ENCODE peak calls at places on chromosomes 1 and 21, in ten cellular contexts. One of them, this sample, is unnamed.
A peak's percentile ranks its signal among the peaks of the same experiment; 100 is the strongest.

GRCh38 chr21:46153259-46154154 is 1.9 kb downstream of the FTCD start:
- DNase-seq in hepatocyte: peak; percentile 82
- DNase-seq in endothelial cell of umbilical vein: peak; percentile 47
- DNase-seq in GM23338: peak; percentile 88
- DNase-seq in fibroblast of lung: no peak
- DNase-seq in neuronal stem cell: peak; percentile 54
- DNase-seq in HCT116: no peak
- DNase-seq in mammary epithelial cell: no peak
- DNase-seq in trophoblast cell: no peak
- DNase-seq in GM23248: peak; percentile 67
- DNase-seq in this sample: peak; percentile 80

GRCh38 chr1:208044568-208045241 is 133.8 kb upstream of the CD34 start:
- DNase-seq in HCT116: no peak
- DNase-seq in endothelial cell of umbilical vein: no peak
- DNase-seq in hepatocyte: no peak
- DNase-seq in neuronal stem cell: no peak
- DNase-seq in trophoblast cell: no peak
- DNase-seq in fibroblast of lung: no peak
- DNase-seq in mammary epithelial cell: no peak
- DNase-seq in GM23248: no peak
- DNase-seq in GM23338: no peak
- DNase-seq in this sample: no peak

GRCh38 chr1:225949041-225949440 is 8.0 kb upstream of the LEFTY2 start:
- DNase-seq in neuronal stem cell: no peak
- DNase-seq in mammary epithelial cell: no peak
- DNase-seq in hepatocyte: no peak
- DNase-seq in GM23338: no peak
- DNase-seq in trophoblast cell: no peak
- DNase-seq in GM23248: no peak
- DNase-seq in fibroblast of lung: no peak
- DNase-seq in HCT116: no peak
- DNase-seq in endothelial cell of umbilical vein: no peak
- DNase-seq in this sample: peak; percentile 13

GRCh38 chr1:156656779-156657160 is 14.9 kb downstream of the BCAN start:
- DNase-seq in HCT116: no peak
- DNase-seq in GM23338: peak; percentile 78
- DNase-seq in fibroblast of lung: no peak
- DNase-seq in hepatocyte: peak; percentile 60
- DNase-seq in GM23248: peak; percentile 46
- DNase-seq in mammary epithelial cell: no peak
- DNase-seq in endothelial cell of umbilical vein: no peak
- DNase-seq in trophoblast cell: no peak
- DNase-seq in neuronal stem cell: no peak
- DNase-seq in this sample: peak; percentile 36

GRCh38 chr1:201358596-201358995 is 18.9 kb downstream of the TNNT2 start:
- DNase-seq in neuronal stem cell: no peak
- DNase-seq in fibroblast of lung: peak; percentile 16
- DNase-seq in endothelial cell of umbilical vein: no peak
- DNase-seq in mammary epithelial cell: peak; percentile 43
- DNase-seq in HCT116: no peak
- DNase-seq in hepatocyte: no peak
- DNase-seq in trophoblast cell: no peak
- DNase-seq in GM23248: peak; percentile 42
- DNase-seq in GM23338: no peak
- DNase-seq in this sample: no peak

GRCh38 chr1:62476525-62477219 is 39.8 kb downstream of the USP1 start:
- DNase-seq in fibroblast of lung: no peak
- DNase-seq in mammary epithelial cell: no peak
- DNase-seq in trophoblast cell: no peak
- DNase-seq in endothelial cell of umbilical vein: no peak
- DNase-seq in HCT116: no peak
- DNase-seq in GM23338: peak; percentile 68
- DNase-seq in neuronal stem cell: no peak
- DNase-seq in hepatocyte: no peak
- DNase-seq in GM23248: no peak
- DNase-seq in this sample: no peak

GRCh38 chr1:223248001-223248786 is 105.1 kb upstream of the TLR5 start:
- DNase-seq in HCT116: no peak
- DNase-seq in fibroblast of lung: no peak
- DNase-seq in GM23248: no peak
- DNase-seq in mammary epithelial cell: no peak
- DNase-seq in endothelial cell of umbilical vein: no peak
- DNase-seq in GM23338: no peak
- DNase-seq in trophoblast cell: no peak
- DNase-seq in neuronal stem cell: no peak
- DNase-seq in hepatocyte: no peak
- DNase-seq in this sample: no peak

GRCh38 chr1:172821609-172822274 is 162.8 kb downstream of the FASLG start:
- DNase-seq in neuronal stem cell: no peak
- DNase-seq in hepatocyte: peak; percentile 30
- DNase-seq in HCT116: no peak
- DNase-seq in GM23338: no peak
- DNase-seq in GM23248: peak; percentile 65
- DNase-seq in trophoblast cell: no peak
- DNase-seq in fibroblast of lung: peak; percentile 82
- DNase-seq in mammary epithelial cell: peak; percentile 23
- DNase-seq in endothelial cell of umbilical vein: no peak
- DNase-seq in this sample: no peak

GRCh38 chr1:16445052-16445451 is 4.5 kb downstream of the NECAP2 start:
- DNase-seq in HCT116: no peak
- DNase-seq in mammary epithelial cell: no peak
- DNase-seq in endothelial cell of umbilical vein: no peak
- DNase-seq in GM23338: no peak
- DNase-seq in neuronal stem cell: no peak
- DNase-seq in fibroblast of lung: no peak
- DNase-seq in hepatocyte: no peak
- DNase-seq in GM23248: no peak
- DNase-seq in trophoblast cell: no peak
- DNase-seq in this sample: no peak

GRCh38 chr1:54439550-54440223 is 33.5 kb upstream of the SSBP3 start:
- DNase-seq in endothelial cell of umbilical vein: no peak
- DNase-seq in trophoblast cell: no peak
- DNase-seq in GM23338: peak; percentile 39
- DNase-seq in HCT116: no peak
- DNase-seq in hepatocyte: no peak
- DNase-seq in mammary epithelial cell: no peak
- DNase-seq in GM23248: peak; percentile 10
- DNase-seq in neuronal stem cell: no peak
- DNase-seq in fibroblast of lung: no peak
- DNase-seq in this sample: no peak
- H2AFZ ChIP-seq in endothelial cell of umbilical vein: peak overlapping the region; percentile 64
- H2AFZ ChIP-seq in trophoblast cell: no peak overlapping the region
- H2AFZ ChIP-seq in GM23338: peak overlapping the region; percentile 90
- H2AFZ ChIP-seq in HCT116: peak overlapping the region; percentile 57
- H2AFZ ChIP-seq in hepatocyte: no peak overlapping the region
- H2AFZ ChIP-seq in mammary epithelial cell: peak overlapping the region; percentile 27
- H2AFZ ChIP-seq in GM23248: no peak overlapping the region
- H2AFZ ChIP-seq in neuronal stem cell: peak overlapping the region; percentile 76
- H2AFZ ChIP-seq in fibroblast of lung: no peak overlapping the region
- H2AFZ ChIP-seq in this sample: peak overlapping the region; percentile 93

GRCh38 chr1:89930579-89930978 is 64.3 kb upstream of the ZNF326 start:
- DNase-seq in fibroblast of lung: no peak
- DNase-seq in HCT116: no peak
- DNase-seq in neuronal stem cell: no peak
- DNase-seq in mammary epithelial cell: no peak
- DNase-seq in hepatocyte: no peak
- DNase-seq in endothelial cell of umbilical vein: no peak
- DNase-seq in GM23338: no peak
- DNase-seq in GM23248: no peak
- DNase-seq in trophoblast cell: no peak
- DNase-seq in this sample: no peak
- H3K4me1 ChIP-seq in fibroblast of lung: no peaks in the 10 kb centered on the region
- H3K4me1 ChIP-seq in HCT116: no peaks in the 10 kb centered on the region
- H3K4me1 ChIP-seq in neuronal stem cell: peaks cover 2% of the 10 kb centered on the region
- H3K4me1 ChIP-seq in mammary epithelial cell: no peaks in the 10 kb centered on the region
- H3K4me1 ChIP-seq in hepatocyte: peaks cover 6% of the 10 kb centered on the region
- H3K4me1 ChIP-seq in endothelial cell of umbilical vein: no peaks in the 10 kb centered on the region
- H3K4me1 ChIP-seq in GM23338: peaks cover 40% of the 10 kb centered on the region
- H3K4me1 ChIP-seq in GM23248: no peaks in the 10 kb centered on the region
- H3K4me1 ChIP-seq in trophoblast cell: peaks cover 8% of the 10 kb centered on the region
- H3K4me1 ChIP-seq in this sample: peaks cover 11% of the 10 kb centered on the region

DNA sequence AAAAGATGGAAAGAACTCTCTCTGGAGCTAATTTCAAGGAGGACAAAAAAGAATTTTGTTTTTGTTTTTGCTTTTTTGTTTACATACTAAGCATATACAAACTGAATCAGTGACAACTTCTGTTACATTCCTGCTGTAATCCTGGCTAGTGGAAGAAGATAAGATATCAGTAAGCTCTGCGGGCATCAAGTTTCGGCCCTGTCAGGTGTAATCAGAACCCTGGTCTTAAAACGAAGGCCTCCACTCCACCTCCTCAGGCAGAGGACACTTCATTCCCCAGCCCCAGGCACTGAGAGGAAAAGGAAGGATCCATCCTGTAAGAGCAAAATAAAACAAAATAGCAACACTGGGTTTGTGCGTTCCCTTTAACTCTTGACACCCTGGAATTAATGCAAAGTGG is 88.9 kb upstream of the ARHGAP29 start:
- DNase-seq in GM23248: peak; percentile 42
- DNase-seq in hepatocyte: no peak
- DNase-seq in HCT116: no peak
- DNase-seq in fibroblast of lung: no peak
- DNase-seq in endothelial cell of umbilical vein: no peak
- DNase-seq in mammary epithelial cell: no peak
- DNase-seq in GM23338: peak; percentile 49
- DNase-seq in neuronal stem cell: no peak
- DNase-seq in trophoblast cell: peak; percentile 85
- DNase-seq in this sample: peak; percentile 34
- H3K4me3 ChIP-seq in GM23248: peak overlapping the region; percentile 55
- H3K4me3 ChIP-seq in hepatocyte: no peak overlapping the region
- H3K4me3 ChIP-seq in HCT116: peak overlapping the region; percentile 41
- H3K4me3 ChIP-seq in fibroblast of lung: no peak overlapping the region
- H3K4me3 ChIP-seq in endothelial cell of umbilical vein: no peak overlapping the region
- H3K4me3 ChIP-seq in mammary epithelial cell: no peak overlapping the region
- H3K4me3 ChIP-seq in GM23338: peak overlapping the region; percentile 41
- H3K4me3 ChIP-seq in neuronal stem cell: no peak overlapping the region
- H3K4me3 ChIP-seq in trophoblast cell: no peak overlapping the region
- H3K4me3 ChIP-seq in this sample: no peak overlapping the region

GRCh38 chr1:111204211-111204883 is 3.9 kb upstream of the DENND2D start:
- DNase-seq in trophoblast cell: no peak
- DNase-seq in GM23248: peak; percentile 39
- DNase-seq in endothelial cell of umbilical vein: no peak
- DNase-seq in HCT116: peak; percentile 31
- DNase-seq in GM23338: no peak
- DNase-seq in hepatocyte: peak; percentile 35
- DNase-seq in mammary epithelial cell: no peak
- DNase-seq in fibroblast of lung: no peak
- DNase-seq in neuronal stem cell: no peak
- DNase-seq in this sample: no peak

GRCh38 chr1:111202707-111203623 is 2.5 kb upstream of the DENND2D start:
- DNase-seq in endothelial cell of umbilical vein: no peak
- DNase-seq in HCT116: no peak
- DNase-seq in fibroblast of lung: no peak
- DNase-seq in trophoblast cell: peak; percentile 20
- DNase-seq in hepatocyte: no peak
- DNase-seq in neuronal stem cell: no peak
- DNase-seq in GM23248: no peak
- DNase-seq in GM23338: no peak
- DNase-seq in mammary epithelial cell: no peak
- DNase-seq in this sample: no peak

GRCh38 chr1:111205724-111206070 is 5.3 kb upstream of the DENND2D start:
- DNase-seq in endothelial cell of umbilical vein: no peak
- DNase-seq in neuronal stem cell: no peak
- DNase-seq in GM23248: peak; percentile 29
- DNase-seq in mammary epithelial cell: no peak
- DNase-seq in GM23338: no peak
- DNase-seq in hepatocyte: no peak
- DNase-seq in trophoblast cell: peak; percentile 16
- DNase-seq in HCT116: no peak
- DNase-seq in fibroblast of lung: no peak
- DNase-seq in this sample: no peak

GRCh38 chr1:111203681-111204210 is 3.3 kb upstream of the DENND2D start:
- DNase-seq in fibroblast of lung: peak; percentile 46
- DNase-seq in HCT116: peak; percentile 51
- DNase-seq in hepatocyte: peak; percentile 53
- DNase-seq in mammary epithelial cell: peak; percentile 30
- DNase-seq in endothelial cell of umbilical vein: no peak
- DNase-seq in neuronal stem cell: no peak
- DNase-seq in GM23248: peak; percentile 65
- DNase-seq in GM23338: peak; percentile 66
- DNase-seq in trophoblast cell: no peak
- DNase-seq in this sample: no peak

DNA sequence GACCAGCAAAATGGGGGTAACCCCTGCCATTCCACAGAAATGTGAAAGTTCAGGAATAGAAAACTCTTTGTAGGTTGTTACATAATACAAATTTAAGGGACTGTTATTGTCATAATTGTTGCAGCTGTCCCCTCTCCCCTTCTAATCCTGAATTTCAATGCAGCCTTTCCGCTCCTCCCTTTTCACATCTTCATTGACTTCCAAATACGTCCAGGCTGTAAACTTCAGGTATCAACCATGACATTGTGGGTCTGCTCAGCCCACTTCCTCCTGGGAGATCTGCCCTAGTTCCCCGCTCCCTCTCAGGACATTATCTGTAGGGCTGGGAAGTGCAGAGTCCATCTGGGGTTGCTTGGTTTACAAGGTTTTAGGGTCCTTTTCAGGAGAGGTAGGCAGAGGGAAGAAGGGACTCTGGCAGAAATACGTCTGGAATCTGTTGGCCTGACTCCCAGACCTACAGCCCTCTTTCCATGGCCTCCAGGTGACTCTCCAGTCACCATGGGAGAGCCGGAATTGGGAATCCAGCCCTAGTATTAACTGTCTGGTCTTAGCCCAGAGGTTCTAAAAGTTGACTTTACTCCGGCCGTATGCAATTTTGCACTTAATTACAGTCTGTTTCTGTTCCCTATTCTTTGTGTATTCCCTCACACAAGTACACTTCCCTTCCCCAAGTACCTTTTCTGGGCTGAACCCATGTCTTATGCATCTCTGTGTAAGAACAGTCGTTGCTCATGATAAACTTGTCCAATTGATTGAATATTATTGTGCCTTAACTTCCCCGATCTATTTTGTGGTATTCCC is 4.7 kb upstream of the DENND2D start:
- DNase-seq in hepatocyte: no peak
- DNase-seq in HCT116: no peak
- DNase-seq in fibroblast of lung: no peak
- DNase-seq in GM23338: no peak
- DNase-seq in mammary epithelial cell: no peak
- DNase-seq in GM23248: no peak
- DNase-seq in neuronal stem cell: no peak
- DNase-seq in trophoblast cell: no peak
- DNase-seq in endothelial cell of umbilical vein: no peak
- DNase-seq in this sample: no peak
- H2AFZ ChIP-seq in hepatocyte: no peak overlapping the region
- H2AFZ ChIP-seq in HCT116: no peak overlapping the region
- H2AFZ ChIP-seq in fibroblast of lung: no peak overlapping the region
- H2AFZ ChIP-seq in GM23338: peak overlapping the region; percentile 89
- H2AFZ ChIP-seq in mammary epithelial cell: peak overlapping the region; percentile 85
- H2AFZ ChIP-seq in GM23248: peak overlapping the region; percentile 84
- H2AFZ ChIP-seq in neuronal stem cell: no peak overlapping the region
- H2AFZ ChIP-seq in trophoblast cell: no peak overlapping the region
- H2AFZ ChIP-seq in endothelial cell of umbilical vein: no peak overlapping the region
- H2AFZ ChIP-seq in this sample: no peak overlapping the region

GRCh38 chr1:8398086-8398485 is 80.2 kb downstream of the SLC45A1 start:
- DNase-seq in GM23338: no peak
- DNase-seq in fibroblast of lung: no peak
- DNase-seq in endothelial cell of umbilical vein: peak; percentile 65
- DNase-seq in mammary epithelial cell: no peak
- DNase-seq in HCT116: no peak
- DNase-seq in trophoblast cell: no peak
- DNase-seq in hepatocyte: no peak
- DNase-seq in neuronal stem cell: no peak
- DNase-seq in GM23248: no peak
- DNase-seq in this sample: no peak
- H3K4me1 ChIP-seq in GM23338: peaks cover 34% of the 10 kb centered on the region
- H3K4me1 ChIP-seq in fibroblast of lung: peaks cover 35% of the 10 kb centered on the region
- H3K4me1 ChIP-seq in endothelial cell of umbilical vein: peaks cover 49% of the 10 kb centered on the region
- H3K4me1 ChIP-seq in mammary epithelial cell: peaks cover 26% of the 10 kb centered on the region
- H3K4me1 ChIP-seq in HCT116: peaks cover 23% of the 10 kb centered on the region
- H3K4me1 ChIP-seq in trophoblast cell: peaks cover 9% of the 10 kb centered on the region
- H3K4me1 ChIP-seq in hepatocyte: peaks cover 23% of the 10 kb centered on the region
- H3K4me1 ChIP-seq in neuronal stem cell: peaks cover 17% of the 10 kb centered on the region
- H3K4me1 ChIP-seq in GM23248: peaks cover 53% of the 10 kb centered on the region
- H3K4me1 ChIP-seq in this sample: peaks cover 40% of the 10 kb centered on the region

GRCh38 chr1:180397190-180397589 is 105.2 kb downstream of the ACBD6 start:
- DNase-seq in hepatocyte: no peak
- DNase-seq in endothelial cell of umbilical vein: no peak
- DNase-seq in GM23338: no peak
- DNase-seq in GM23248: no peak
- DNase-seq in fibroblast of lung: no peak
- DNase-seq in mammary epithelial cell: no peak
- DNase-seq in neuronal stem cell: no peak
- DNase-seq in HCT116: no peak
- DNase-seq in trophoblast cell: peak; percentile 10
- DNase-seq in this sample: no peak
- H3K4me3 ChIP-seq in hepatocyte: no peak overlapping the region
- H3K4me3 ChIP-seq in endothelial cell of umbilical vein: no peak overlapping the region
- H3K4me3 ChIP-seq in GM23338: no peak overlapping the region
- H3K4me3 ChIP-seq in GM23248: no peak overlapping the region
- H3K4me3 ChIP-seq in fibroblast of lung: no peak overlapping the region
- H3K4me3 ChIP-seq in mammary epithelial cell: no peak overlapping the region
- H3K4me3 ChIP-seq in neuronal stem cell: no peak overlapping the region
- H3K4me3 ChIP-seq in HCT116: no peak overlapping the region
- H3K4me3 ChIP-seq in trophoblast cell: no peak overlapping the region
- H3K4me3 ChIP-seq in this sample: no peak overlapping the region

This sample was measured in neural progenitor cell.